ENCODE peak calls at places on chromosomes 5 and 9, in six cellular contexts. R is GM19239; I is NCI-H510A treated with DMSO at 0.1 percent for 48 hours; S is activated naive CD4-positive, alpha-beta T cell treated with anti-CD3 and anti-CD28 coated beads, Interleukin-2, amount 50 U/mL, for 16 hours; L is hepatic stellate cell; V is fibroblast of lung. T is an unnamed sample.

GRCh38 chr5:125058185-125058826 is 311.9 kb upstream of the ZNF608 start:
- DNase-seq in R (no peak), I (peak), S (no peak), L (no peak), V (peak), T (no peak)

GRCh38 chr5:96297867-96298266 is 135.2 kb downstream of the PCSK1 start:
- DNase-seq in R (no peak), I (no peak), S (no peak), L (peak), V (peak), T (no peak)

GRCh38 chr9:10045598-10045997 is 567.2 kb downstream of the PTPRD start:
- DNase-seq in R (no peak), I (peak), S (no peak), L (no peak), V (peak), T (no peak)

GRCh38 chr5:69364414-69364813 is 4.9 kb downstream of the AK6 start:
- DNase-seq in R (no peak), I (peak), S (no peak), L (peak), V (peak), T (no peak)

GRCh38 chr9:116395409-116396037 is 241.9 kb downstream of the PAPPA start:
- DNase-seq in R (no peak), I (no peak), S (no peak), L (no peak), V (peak), T (no peak)

GRCh38 chr5:39283231-39283818 is 64.0 kb upstream of the FYB1 start:
- DNase-seq in R (peak), I (no peak), S (peak), L (peak), V (peak), T (no peak)

GRCh38 chr9:116899337-116900006 is 212.4 kb downstream of the TRIM32 start:
- DNase-seq in R (no peak), I (no peak), S (no peak), L (no peak), V (no peak), T (no peak)

GRCh38 chr5:27962201-27962600 is 923.8 kb upstream of the CDH9 start:
- DNase-seq in R (no peak), I (no peak), S (no peak), L (no peak), V (no peak), T (no peak)

GRCh38 chr5:78566747-78567449 is 81.7 kb downstream of the LHFPL2 start:
- DNase-seq in R (no peak), I (no peak), S (no peak), L (no peak), V (peak), T (no peak)

GRCh38 chr9:76302543-76302942 is 91.7 kb downstream of the RFK start:
- DNase-seq in R (no peak), I (no peak), S (no peak), L (no peak), V (no peak), T (no peak)

GRCh38 chr9:14221119-14221518 is 92.8 kb downstream of the NFIB start:
- DNase-seq in R (no peak), I (no peak), S (no peak), L (no peak), V (no peak), T (no peak)

GRCh38 chr5:140073296-140073695 is 30.2 kb upstream of the NRG2 start:
- DNase-seq in R (no peak), I (no peak), S (no peak), L (peak), V (peak), T (no peak)

GRCh38 chr5:14405267-14405666 is 176.3 kb upstream of the OTULINL start:
- DNase-seq in R (no peak), I (no peak), S (no peak), L (no peak), V (no peak), T (no peak)

GRCh38 chr9:133943781-133944745 is 48.1 kb downstream of the VAV2 start:
- DNase-seq in R (no peak), I (no peak), S (no peak), L (no peak), V (no peak), T (no peak)

GRCh38 chr9:127540664-127541041 is 71.4 kb upstream of the STXBP1 start:
- DNase-seq in R (no peak), I (no peak), S (no peak), L (no peak), V (no peak), T (peak)

GRCh38 chr5:13917061-13917460 is 27.4 kb downstream of the DNAH5 start:
- DNase-seq in R (no peak), I (no peak), S (no peak), L (no peak), V (no peak), T (no peak)